ENCODE peak calls at places on chromosome 13, in eight cellular contexts. X is transverse colon, H is GM12892, Q is suprapubic skin, K is upper lobe of left lung, U is spleen, C is HCT116, P is HepG2. I is an unnamed sample.

GRCh38 chr13:45847554-45848224 is 3.9 kb downstream of the SIAH3 start:
- DNase-seq in H (no peak), X (peak), P (no peak), Q (no peak), U (no peak), K (peak), C (no peak), I (no peak)

GRCh38 chr13:101691326-101691725 is 238.9 kb downstream of the ITGBL1 start:
- DNase-seq in U (no peak), C (no peak), X (no peak), Q (no peak), P (no peak), K (no peak), H (no peak), I (no peak)

GRCh38 chr13:42047561-42048322 is 706 bp upstream of the DGKH start:
- DNase-seq in C (peak), Q (no peak), P (no peak), K (peak), X (peak), U (peak), H (peak), I (peak)

GRCh38 chr13:37313383-37313782 is 207.9 kb upstream of the CSNK1A1L start:
- DNase-seq in K (no peak), X (no peak), U (no peak), C (no peak), Q (no peak), H (no peak), P (no peak), I (no peak)

GRCh38 chr13:24323036-24323738 is 13.8 kb downstream of the C1QTNF9 start:
- DNase-seq in P (no peak), H (no peak), Q (no peak), C (no peak), K (peak), U (no peak), X (no peak), I (no peak)

GRCh38 chr13:49810825-49811526 is 18.5 kb upstream of the KPNA3 start:
- DNase-seq in C (no peak), P (peak), H (no peak), U (no peak), Q (no peak), K (no peak), X (no peak), I (no peak)

GRCh38 chr13:36919833-36920611 is at the start of gene SMAD9:
- DNase-seq in Q (no peak), P (peak), H (peak), U (no peak), C (peak), X (peak), K (peak), I (peak)

GRCh38 chr13:36713842-36714241 is 40.0 kb downstream of the SERTM1 start:
- DNase-seq in U (no peak), K (no peak), H (no peak), C (no peak), Q (no peak), X (no peak), P (no peak), I (no peak)

GRCh38 chr13:39786091-39786490 is 130.6 kb downstream of the COG6 start:
- DNase-seq in K (no peak), C (no peak), H (no peak), Q (no peak), U (no peak), X (no peak), P (no peak), I (no peak)

GRCh38 chr13:35763060-35763804 is 286.7 kb upstream of the MAB21L1 start:
- DNase-seq in K (no peak), U (no peak), H (no peak), C (no peak), Q (no peak), P (no peak), X (no peak), I (no peak)

GRCh38 chr13:33932765-33933406 is 114.9 kb downstream of the RFC3 start:
- DNase-seq in C (no peak), X (no peak), H (no peak), U (no peak), K (no peak), Q (no peak), P (no peak), I (no peak)

GRCh38 chr13:36829753-36830152 is 10.7 kb downstream of the RFXAP start:
- DNase-seq in C (no peak), P (no peak), K (no peak), X (no peak), U (no peak), Q (no peak), H (no peak), I (no peak)

GRCh38 chr13:75785130-75785529 is 149.0 kb downstream of the LMO7 start:
- DNase-seq in U (no peak), K (no peak), X (no peak), H (no peak), C (no peak), Q (no peak), P (no peak), I (no peak)

GRCh38 chr13:110216403-110217041 is 90.4 kb downstream of the COL4A1 start:
- DNase-seq in H (no peak), X (no peak), K (no peak), P (no peak), Q (no peak), C (no peak), U (peak), I (no peak)

GRCh38 chr13:30639671-30640070 is 22.0 kb downstream of the USPL1 start:
- DNase-seq in P (no peak), K (no peak), U (no peak), C (no peak), H (no peak), X (no peak), Q (no peak), I (no peak)

GRCh38 chr13:97653741-97654140 is 219.8 kb downstream of the RAP2A start:
- DNase-seq in U (no peak), K (no peak), Q (no peak), H (no peak), P (no peak), C (no peak), X (no peak), I (no peak)

GRCh38 chr13:97660488-97661086 is 226.6 kb downstream of the RAP2A start:
- DNase-seq in U (no peak), X (no peak), Q (no peak), K (no peak), H (no peak), C (no peak), P (no peak), I (no peak)

GRCh38 chr13:97659602-97660001 is 225.6 kb downstream of the RAP2A start:
- DNase-seq in H (no peak), Q (no peak), C (no peak), U (no peak), K (no peak), P (peak), X (no peak), I (no peak)

GRCh38 chr13:97658556-97658955 is 224.6 kb downstream of the RAP2A start:
- DNase-seq in X (no peak), H (no peak), K (no peak), C (no peak), Q (no peak), P (no peak), U (no peak), I (no peak)
- TF ChIP-seq POLR2AphosphoS5 in X (no peak), H (no peak), K (no peak), C (no peak), Q (no peak), P (no peak), U (no peak), I (no peak)

GRCh38 chr13:103517066-103517767 is 451.0 kb upstream of the SLC10A2 start:
- DNase-seq in P (no peak), K (no peak), X (no peak), U (no peak), H (no peak), C (no peak), Q (no peak), I (no peak)
- TF ChIP-seq POLR2A in P (no peak), K (no peak), X (no peak), U (no peak), H (no peak), C (no peak), Q (no peak), I (no peak)

GRCh38 chr13:107866666-107867623 is 348.4 kb downstream of the LIG4 start:
- DNase-seq in Q (no peak), U (no peak), H (no peak), X (no peak), K (peak), C (no peak), P (no peak), I (no peak)

GRCh38 chr13:107865643-107866006 is 349.7 kb downstream of the LIG4 start:
- DNase-seq in X (no peak), P (no peak), U (no peak), C (no peak), K (no peak), H (no peak), Q (no peak), I (no peak)

GRCh38 chr13:107870400-107870799 is 344.9 kb downstream of the LIG4 start:
- DNase-seq in C (no peak), P (no peak), Q (no peak), K (no peak), H (no peak), U (no peak), X (no peak), I (no peak)

GRCh38 chr13:107866007-107866665 is 349.2 kb downstream of the LIG4 start:
- DNase-seq in Q (no peak), P (no peak), C (no peak), U (no peak), H (no peak), K (peak), X (no peak), I (no peak)

DNA sequence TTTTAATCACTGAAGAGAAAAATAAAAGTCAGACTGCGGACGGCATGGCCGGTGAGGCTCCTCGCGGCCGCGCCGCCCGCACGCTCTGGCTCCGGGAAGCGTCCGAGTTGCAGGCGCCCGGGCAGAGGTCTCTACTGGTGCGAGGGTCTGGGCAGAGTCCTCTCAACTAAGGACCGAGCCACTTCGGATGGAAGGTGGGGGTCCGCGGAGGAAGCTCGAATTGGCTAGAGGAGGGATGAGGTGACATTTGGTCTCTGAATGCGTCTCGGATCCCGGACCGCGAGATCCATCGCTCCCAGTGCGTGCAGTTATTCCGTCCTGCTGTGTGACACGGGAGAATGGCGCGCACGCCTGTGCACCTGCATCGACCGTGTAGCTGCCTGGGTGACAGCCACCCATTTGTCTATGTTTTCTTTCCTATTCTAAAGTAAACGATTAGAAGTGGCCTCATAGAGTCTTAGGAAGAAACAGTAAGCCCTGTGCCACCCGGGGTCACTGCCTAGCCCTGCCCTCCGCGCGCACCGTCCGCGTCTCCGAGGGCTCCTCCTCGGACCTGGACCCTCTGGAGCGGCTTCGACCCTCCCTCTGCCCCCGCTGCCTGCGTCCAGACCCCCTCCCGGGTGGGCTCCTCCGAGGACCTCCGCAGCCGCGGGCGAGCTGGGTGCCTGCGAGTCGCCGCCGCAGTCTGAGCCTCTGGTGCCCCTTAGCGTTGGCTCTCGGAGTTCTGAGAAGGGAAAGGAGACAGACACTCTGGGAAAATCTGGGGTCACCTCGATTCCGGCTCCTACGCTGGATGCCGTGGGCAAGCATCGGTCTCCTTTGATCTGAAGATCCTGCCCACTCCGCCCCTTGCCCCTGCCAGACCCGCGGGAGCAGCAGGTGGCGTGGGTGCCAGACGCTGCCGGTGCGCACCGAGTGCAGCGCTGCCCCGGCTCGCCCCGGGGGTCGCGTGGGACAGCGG is 347.4 kb downstream of the LIG4 start:
- DNase-seq in K (peak), P (no peak), U (no peak), H (no peak), C (no peak), X (no peak), Q (no peak), I (no peak)
- TF ChIP-seq POLR2AphosphoS5 in K (no peak), P (no peak), U (no peak), H (no peak), C (no peak), X (no peak), Q (no peak), I (no peak)

GRCh38 chr13:50911051-50911690 is 1.6 kb downstream of the RNASEH2B start:
- DNase-seq in X (no peak), Q (no peak), K (no peak), P (peak), U (no peak), H (no peak), C (no peak), I (no peak)
- TF ChIP-seq POLR2A in X (no peak), Q (no peak), K (no peak), P (no peak), U (no peak), H (no peak), C (no peak), I (no peak)

GRCh38 chr13:86052141-86052540 is 252.9 kb upstream of the SLITRK6 start:
- DNase-seq in C (no peak), Q (no peak), X (no peak), H (no peak), U (no peak), P (no peak), K (no peak), I (no peak)
- TF ChIP-seq POLR2AphosphoS5 in C (no peak), Q (no peak), X (no peak), H (no peak), U (no peak), P (no peak), K (no peak), I (no peak)

GRCh38 chr13:47999973-48000372 is 1.1 kb downstream of the SUCLA2 start:
- DNase-seq in C (no peak), X (no peak), Q (no peak), H (no peak), P (no peak), K (no peak), U (no peak), I (no peak)

GRCh38 chr13:48000559-48001126 is 430 bp downstream of the SUCLA2 start:
- DNase-seq in X (peak), H (no peak), K (no peak), U (no peak), C (no peak), Q (no peak), P (no peak), I (peak)

GRCh38 chr13:47997384-47997783 is 3.7 kb downstream of the SUCLA2 start:
- DNase-seq in K (no peak), P (no peak), Q (no peak), X (no peak), H (no peak), U (no peak), C (no peak), I (no peak)

GRCh38 chr13:48004201-48004600 is 3.1 kb upstream of the SUCLA2 start:
- DNase-seq in X (no peak), K (no peak), P (no peak), H (no peak), C (no peak), U (no peak), Q (no peak), I (no peak)

DNA sequence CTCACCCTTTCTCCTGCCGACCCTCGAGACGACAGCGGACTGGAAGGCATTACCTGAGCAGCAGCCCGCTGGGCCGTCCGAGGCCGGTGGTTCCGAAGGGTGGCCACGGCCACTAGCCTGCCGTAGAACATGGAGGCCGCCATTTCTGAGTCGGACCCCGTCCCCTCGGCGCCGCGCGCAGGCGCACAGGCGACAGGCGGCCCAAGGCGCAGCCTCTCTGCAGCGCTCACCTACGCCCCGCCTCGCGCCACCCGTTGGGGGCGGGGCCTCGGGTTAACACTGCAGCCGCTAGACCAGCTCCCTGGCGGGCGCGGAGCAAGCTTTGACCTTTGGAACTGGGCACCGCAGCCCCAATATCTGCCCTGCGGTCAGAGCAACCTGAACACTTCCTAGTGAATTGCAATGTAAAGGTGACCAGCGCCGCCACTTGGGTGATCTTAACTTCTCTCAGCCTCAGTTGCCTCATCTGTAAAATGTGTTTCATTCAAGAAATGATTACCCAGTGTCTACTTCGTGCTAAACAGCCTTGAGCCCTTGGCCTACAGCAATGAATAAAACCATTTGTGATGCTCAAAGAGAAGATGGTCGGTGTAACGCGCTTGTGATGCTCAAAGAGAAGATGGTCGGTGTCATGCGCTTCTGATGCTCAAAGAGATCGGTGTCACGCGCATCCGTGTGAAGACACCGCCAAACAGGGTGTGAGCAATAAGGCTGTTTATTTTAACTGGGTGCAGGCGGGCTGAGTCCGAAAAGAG is at the start of gene SUCLA2:
- DNase-seq in P (peak), Q (peak), K (peak), H (peak), C (peak), U (peak), X (peak), I (peak)
- TF ChIP-seq POLR2A in P (peak), Q (peak), K (peak), H (peak), C (peak), U (peak), X (peak), I (peak)